ENCODE peak calls at places on chromosomes 11 and 22, in seven cellular contexts. V is AG08395, P is NCI-H460, S is Kasumi-1, I is fibroblast of villous mesenchyme, Q is NCI-H1092 treated with DMSO at 0.1 percent for 48 hours, G is psoas muscle. K is an unnamed sample.

GRCh38 chr22:25101986-25102385 is 97.7 kb upstream of the CRYBB3 start:
- DNase-seq in V (no peak), P (no peak), S (no peak), I (no peak), Q (no peak), G (no peak), K (no peak)

GRCh38 chr22:43216738-43217137 is 29.8 kb upstream of the TTLL12 start:
- DNase-seq in V (no peak), P (no peak), S (no peak), I (no peak), Q (no peak), G (no peak), K (no peak)

GRCh38 chr11:2139691-2140337 is 625 bp upstream of the IGF2 start:
- DNase-seq in V (no peak), P (no peak), S (no peak), I (no peak), Q (no peak), G (peak; percentile 18), K (no peak)

GRCh38 chr22:31337178-31337577 is 9.0 kb downstream of the PATZ1 start:
- DNase-seq in V (no peak), P (no peak), S (no peak), I (no peak), Q (no peak), G (no peak), K (no peak)

GRCh38 chr11:7894251-7894650 is 36.8 kb downstream of the OR10A6 start:
- DNase-seq in V (no peak), P (no peak), S (no peak), I (peak; percentile 6), Q (no peak), G (no peak), K (no peak)

GRCh38 chr11:72326151-72326842 is 82.3 kb upstream of the PHOX2A start:
- DNase-seq in V (peak; percentile 38), P (no peak), S (no peak), I (peak; percentile 47), Q (no peak), G (no peak), K (no peak)

GRCh38 chr11:70303070-70303469 is 32.6 kb downstream of the PPFIA1 start:
- DNase-seq in V (peak; percentile 89), P (no peak), S (no peak), I (peak; percentile 72), Q (no peak), G (peak; percentile 31), K (no peak)

GRCh38 chr22:30892286-30892685 is 76.3 kb downstream of the MORC2 start:
- DNase-seq in V (no peak), P (no peak), S (no peak), I (no peak), Q (no peak), G (no peak), K (no peak)

GRCh38 chr11:18081551-18081950 is 24.3 kb downstream of the SAAL1 start:
- DNase-seq in V (no peak), P (no peak), S (no peak), I (no peak), Q (no peak), G (no peak), K (no peak)

GRCh38 chr11:7251836-7252682 is at the start of gene SYT9:
- DNase-seq in V (peak; percentile 51), P (peak; percentile 9), S (no peak), I (peak; percentile 10), Q (no peak), G (peak; percentile 27), K (no peak)

GRCh38 chr11:70087446-70088167 is 9.5 kb downstream of the ANO1 start:
- DNase-seq in V (no peak), P (no peak), S (no peak), I (no peak), Q (no peak), G (no peak), K (no peak)

GRCh38 chr11:64924910-64925284 is 408 bp downstream of the PPP2R5B start:
- DNase-seq in V (peak; percentile 38), P (no peak), S (no peak), I (no peak), Q (no peak), G (no peak), K (no peak)

GRCh38 chr22:39995346-39996252 is 845 bp downstream of the FAM83F start:
- DNase-seq in V (no peak), P (no peak), S (no peak), I (no peak), Q (no peak), G (no peak), K (no peak)

GRCh38 chr11:64829536-64830251 is 14.8 kb downstream of the CDC42BPG start:
- DNase-seq in V (no peak), P (no peak), S (no peak), I (no peak), Q (no peak), G (no peak), K (no peak)

GRCh38 chr11:1001682-1002081 is 34.8 kb downstream of the MUC6 start:
- DNase-seq in V (no peak), P (no peak), S (no peak), I (no peak), Q (no peak), G (no peak), K (no peak)

GRCh38 chr11:94398101-94398500 is 3.1 kb downstream of the GPR83 start:
- DNase-seq in V (no peak), P (no peak), S (no peak), I (no peak), Q (no peak), G (no peak), K (no peak)

GRCh38 chr11:33585564-33585963 is 115.1 kb downstream of the C11orf91 start:
- DNase-seq in V (no peak), P (no peak), S (no peak), I (peak; percentile 2), Q (no peak), G (no peak), K (no peak)

GRCh38 chr11:116887909-116888556 is 50.6 kb upstream of the APOA1 start:
- DNase-seq in V (peak; percentile 46), P (no peak), S (no peak), I (no peak), Q (no peak), G (no peak), K (no peak)

GRCh38 chr22:32745251-32745995 is 56.1 kb upstream of the TIMP3 start:
- DNase-seq in V (peak; percentile 66), P (no peak), S (no peak), I (peak; percentile 84), Q (no peak), G (peak; percentile 74), K (peak; percentile 22)

GRCh38 chr11:20226936-20227335 is 66.7 kb upstream of the DBX1 start:
- DNase-seq in V (no peak), P (no peak), S (no peak), I (no peak), Q (no peak), G (no peak), K (no peak)

GRCh38 chr11:74731301-74732094 is at the start of gene CHRDL2:
- DNase-seq in V (peak; percentile 53), P (no peak), S (no peak), I (peak; percentile 22), Q (no peak), G (peak; percentile 25), K (no peak)

GRCh38 chr11:78810489-78811090 is 235.9 kb upstream of the NARS2 start:
- DNase-seq in V (no peak), P (no peak), S (no peak), I (no peak), Q (peak; percentile 79), G (no peak), K (no peak)

GRCh38 chr11:10925149-10925926 is 67.5 kb upstream of the ZBED5 start:
- DNase-seq in V (no peak), P (no peak), S (no peak), I (no peak), Q (no peak), G (no peak), K (no peak)

GRCh38 chr11:111301840-111302113 is 3.4 kb downstream of the POU2AF3 start:
- DNase-seq in V (no peak), P (no peak), S (no peak), I (no peak), Q (peak; percentile 77), G (no peak), K (no peak)

GRCh38 chr11:8312966-8313365 is 49.3 kb upstream of the LMO1 start:
- DNase-seq in V (no peak), P (no peak), S (no peak), I (no peak), Q (no peak), G (no peak), K (no peak)

GRCh38 chr11:119447664-119448242 is 24.8 kb upstream of the THY1 start:
- DNase-seq in V (no peak), P (no peak), S (no peak), I (no peak), Q (no peak), G (no peak), K (no peak)

GRCh38 chr22:23784215-23784732 is 2.5 kb upstream of the SMARCB1 start:
- DNase-seq in V (peak; percentile 19), P (no peak), S (peak; percentile 4), I (no peak), Q (no peak), G (no peak), K (no peak)

GRCh38 chr11:47351159-47352126 is 1.1 kb downstream of the MYBPC3 start:
- DNase-seq in V (no peak), P (no peak), S (no peak), I (no peak), Q (no peak), G (no peak), K (no peak)

GRCh38 chr11:9001736-9002135 is 2.1 kb downstream of the NRIP3 start:
- DNase-seq in V (peak; percentile 81), P (peak; percentile 78), S (peak; percentile 95), I (peak; percentile 35), Q (no peak), G (no peak), K (no peak)

GRCh38 chr11:107720305-107720775 is 8.5 kb upstream of the SLN start:
- DNase-seq in V (no peak), P (no peak), S (no peak), I (no peak), Q (no peak), G (no peak), K (no peak)

GRCh38 chr11:120057595-120058581 is 80.0 kb downstream of the TRIM29 start:
- DNase-seq in V (peak; percentile 59), P (no peak), S (no peak), I (no peak), Q (no peak), G (peak; percentile 21), K (peak; percentile 63)

GRCh38 chr11:2789331-2789730 is 89.5 kb upstream of the KCNQ1OT1 start:
- DNase-seq in V (no peak), P (no peak), S (no peak), I (no peak), Q (no peak), G (no peak), K (no peak)

K was measured in LoVo.